ENCODE peak calls at places on chromosomes 13 and 19, in nine cellular contexts. One of them, this sample, is unnamed.

GRCh38 chr19:6065685-6066365 is 44.5 kb downstream of the RFX2 start:
- DNase-seq in NCI-H226: peak
- DNase-seq in RWPE1: peak
- DNase-seq in T-helper 17 cell: peak
- DNase-seq in stimulated activated CD8-positive, alpha-beta memory T cell treated with anti-CD3 and anti-CD28 coated beads, Interleukin-4, amount 100 ng/mL, for 24 hours: peak
- DNase-seq in iPS DF 19.7: no peak
- DNase-seq in lung microvascular endothelial cell: peak
- DNase-seq in neural crest cell: no peak
- DNase-seq in activated CD4-positive, alpha-beta T cell treated with anti-CD3 and anti-CD28 coated beads for 1 hour: peak
- DNase-seq in this sample: no peak

GRCh38 chr13:84191199-84191598 is 308.9 kb upstream of the SLITRK1 start:
- DNase-seq in iPS DF 19.7: no peak
- DNase-seq in neural crest cell: no peak
- DNase-seq in RWPE1: no peak
- DNase-seq in lung microvascular endothelial cell: no peak
- DNase-seq in NCI-H226: peak
- DNase-seq in stimulated activated CD8-positive, alpha-beta memory T cell treated with anti-CD3 and anti-CD28 coated beads, Interleukin-4, amount 100 ng/mL, for 24 hours: no peak
- DNase-seq in T-helper 17 cell: no peak
- DNase-seq in activated CD4-positive, alpha-beta T cell treated with anti-CD3 and anti-CD28 coated beads for 1 hour: no peak
- DNase-seq in this sample: no peak

GRCh38 chr19:48325265-48325910 is at the start of gene EMP3:
- DNase-seq in activated CD4-positive, alpha-beta T cell treated with anti-CD3 and anti-CD28 coated beads for 1 hour: peak
- DNase-seq in RWPE1: peak
- DNase-seq in neural crest cell: peak
- DNase-seq in iPS DF 19.7: no peak
- DNase-seq in stimulated activated CD8-positive, alpha-beta memory T cell treated with anti-CD3 and anti-CD28 coated beads, Interleukin-4, amount 100 ng/mL, for 24 hours: peak
- DNase-seq in NCI-H226: peak
- DNase-seq in lung microvascular endothelial cell: no peak
- DNase-seq in T-helper 17 cell: peak
- DNase-seq in this sample: peak

GRCh38 chr13:22487932-22488331 is 692.8 kb upstream of the SGCG start:
- DNase-seq in stimulated activated CD8-positive, alpha-beta memory T cell treated with anti-CD3 and anti-CD28 coated beads, Interleukin-4, amount 100 ng/mL, for 24 hours: no peak
- DNase-seq in neural crest cell: no peak
- DNase-seq in activated CD4-positive, alpha-beta T cell treated with anti-CD3 and anti-CD28 coated beads for 1 hour: no peak
- DNase-seq in RWPE1: no peak
- DNase-seq in NCI-H226: peak
- DNase-seq in iPS DF 19.7: no peak
- DNase-seq in T-helper 17 cell: no peak
- DNase-seq in lung microvascular endothelial cell: no peak
- DNase-seq in this sample: no peak

GRCh38 chr13:51618626-51619025 is 34.4 kb downstream of the WDFY2 start:
- DNase-seq in lung microvascular endothelial cell: no peak
- DNase-seq in T-helper 17 cell: no peak
- DNase-seq in stimulated activated CD8-positive, alpha-beta memory T cell treated with anti-CD3 and anti-CD28 coated beads, Interleukin-4, amount 100 ng/mL, for 24 hours: no peak
- DNase-seq in neural crest cell: no peak
- DNase-seq in iPS DF 19.7: no peak
- DNase-seq in activated CD4-positive, alpha-beta T cell treated with anti-CD3 and anti-CD28 coated beads for 1 hour: no peak
- DNase-seq in RWPE1: no peak
- DNase-seq in NCI-H226: peak
- DNase-seq in this sample: no peak

GRCh38 chr19:33032218-33032781 is 32.4 kb downstream of the RHPN2 start:
- DNase-seq in T-helper 17 cell: no peak
- DNase-seq in NCI-H226: no peak
- DNase-seq in stimulated activated CD8-positive, alpha-beta memory T cell treated with anti-CD3 and anti-CD28 coated beads, Interleukin-4, amount 100 ng/mL, for 24 hours: no peak
- DNase-seq in iPS DF 19.7: no peak
- DNase-seq in neural crest cell: no peak
- DNase-seq in activated CD4-positive, alpha-beta T cell treated with anti-CD3 and anti-CD28 coated beads for 1 hour: no peak
- DNase-seq in lung microvascular endothelial cell: peak
- DNase-seq in RWPE1: no peak
- DNase-seq in this sample: no peak

GRCh38 chr13:47256618-47257017 is 359.8 kb upstream of the HTR2A start:
- DNase-seq in activated CD4-positive, alpha-beta T cell treated with anti-CD3 and anti-CD28 coated beads for 1 hour: no peak
- DNase-seq in RWPE1: peak
- DNase-seq in NCI-H226: peak
- DNase-seq in lung microvascular endothelial cell: no peak
- DNase-seq in T-helper 17 cell: no peak
- DNase-seq in iPS DF 19.7: no peak
- DNase-seq in neural crest cell: no peak
- DNase-seq in stimulated activated CD8-positive, alpha-beta memory T cell treated with anti-CD3 and anti-CD28 coated beads, Interleukin-4, amount 100 ng/mL, for 24 hours: no peak
- DNase-seq in this sample: no peak

GRCh38 chr13:22121340-22121739 is 450.5 kb downstream of the FGF9 start:
- DNase-seq in NCI-H226: no peak
- DNase-seq in RWPE1: no peak
- DNase-seq in T-helper 17 cell: no peak
- DNase-seq in iPS DF 19.7: no peak
- DNase-seq in neural crest cell: no peak
- DNase-seq in stimulated activated CD8-positive, alpha-beta memory T cell treated with anti-CD3 and anti-CD28 coated beads, Interleukin-4, amount 100 ng/mL, for 24 hours: no peak
- DNase-seq in activated CD4-positive, alpha-beta T cell treated with anti-CD3 and anti-CD28 coated beads for 1 hour: no peak
- DNase-seq in lung microvascular endothelial cell: no peak
- DNase-seq in this sample: no peak

GRCh38 chr13:107210216-107211010 is 642.5 kb upstream of the ARGLU1 start:
- DNase-seq in lung microvascular endothelial cell: peak
- DNase-seq in neural crest cell: no peak
- DNase-seq in NCI-H226: no peak
- DNase-seq in activated CD4-positive, alpha-beta T cell treated with anti-CD3 and anti-CD28 coated beads for 1 hour: no peak
- DNase-seq in iPS DF 19.7: no peak
- DNase-seq in stimulated activated CD8-positive, alpha-beta memory T cell treated with anti-CD3 and anti-CD28 coated beads, Interleukin-4, amount 100 ng/mL, for 24 hours: no peak
- DNase-seq in RWPE1: no peak
- DNase-seq in T-helper 17 cell: no peak
- DNase-seq in this sample: no peak

GRCh38 chr19:41646589-41647204 is 19.8 kb upstream of the CEACAM4 start:
- DNase-seq in iPS DF 19.7: no peak
- DNase-seq in T-helper 17 cell: peak
- DNase-seq in stimulated activated CD8-positive, alpha-beta memory T cell treated with anti-CD3 and anti-CD28 coated beads, Interleukin-4, amount 100 ng/mL, for 24 hours: peak
- DNase-seq in RWPE1: no peak
- DNase-seq in lung microvascular endothelial cell: peak
- DNase-seq in activated CD4-positive, alpha-beta T cell treated with anti-CD3 and anti-CD28 coated beads for 1 hour: no peak
- DNase-seq in neural crest cell: no peak
- DNase-seq in NCI-H226: no peak
- DNase-seq in this sample: peak